ENCODE peak calls at places on chromosome 10, in eight cellular contexts. One of them, this sample, is unnamed.

GRCh38 chr10:102764340-102765257 is 20.9 kb downstream of the WBP1L start:
- DNase-seq in tibial artery: no peak
- DNase-seq in tibial nerve: no peak
- DNase-seq in AG04450: no peak
- DNase-seq in esophagus squamous epithelium: no peak
- DNase-seq in IMR-90: peak
- DNase-seq in HL-60: no peak
- DNase-seq in PC-3: peak
- DNase-seq in this sample: no peak

GRCh38 chr10:91378061-91378460 is 32.1 kb upstream of the HECTD2 start:
- DNase-seq in tibial artery: no peak
- DNase-seq in tibial nerve: no peak
- DNase-seq in AG04450: no peak
- DNase-seq in esophagus squamous epithelium: no peak
- DNase-seq in IMR-90: peak
- DNase-seq in HL-60: no peak
- DNase-seq in PC-3: peak
- DNase-seq in this sample: no peak

GRCh38 chr10:480928-481551 is 208.4 kb downstream of the DIP2C start:
- DNase-seq in tibial artery: no peak
- DNase-seq in tibial nerve: no peak
- DNase-seq in AG04450: no peak
- DNase-seq in esophagus squamous epithelium: no peak
- DNase-seq in IMR-90: peak
- DNase-seq in HL-60: no peak
- DNase-seq in PC-3: no peak
- DNase-seq in this sample: no peak

GRCh38 chr10:119908201-119908600 is 15.7 kb downstream of the SEC23IP start:
- DNase-seq in tibial artery: no peak
- DNase-seq in tibial nerve: no peak
- DNase-seq in AG04450: no peak
- DNase-seq in esophagus squamous epithelium: no peak
- DNase-seq in IMR-90: no peak
- DNase-seq in HL-60: no peak
- DNase-seq in PC-3: no peak
- DNase-seq in this sample: no peak

GRCh38 chr10:47450442-47450841 is 33.5 kb downstream of the ANXA8 start:
- DNase-seq in tibial artery: no peak
- DNase-seq in tibial nerve: no peak
- DNase-seq in AG04450: no peak
- DNase-seq in esophagus squamous epithelium: no peak
- DNase-seq in IMR-90: no peak
- DNase-seq in HL-60: no peak
- DNase-seq in PC-3: no peak
- DNase-seq in this sample: no peak

GRCh38 chr10:3740157-3740871 is 44.7 kb downstream of the KLF6 start:
- DNase-seq in tibial artery: no peak
- DNase-seq in tibial nerve: no peak
- DNase-seq in AG04450: no peak
- DNase-seq in esophagus squamous epithelium: no peak
- DNase-seq in IMR-90: peak
- DNase-seq in HL-60: no peak
- DNase-seq in PC-3: peak
- DNase-seq in this sample: no peak

GRCh38 chr10:100730739-100731602 is 14.4 kb upstream of the PAX2 start:
- DNase-seq in tibial artery: no peak
- DNase-seq in tibial nerve: no peak
- DNase-seq in AG04450: no peak
- DNase-seq in esophagus squamous epithelium: no peak
- DNase-seq in IMR-90: peak
- DNase-seq in HL-60: peak
- DNase-seq in PC-3: no peak
- DNase-seq in this sample: no peak

GRCh38 chr10:116168745-116169144 is 104.3 kb downstream of the GFRA1 start:
- DNase-seq in tibial artery: no peak
- DNase-seq in tibial nerve: no peak
- DNase-seq in AG04450: no peak
- DNase-seq in esophagus squamous epithelium: no peak
- DNase-seq in IMR-90: no peak
- DNase-seq in HL-60: no peak
- DNase-seq in PC-3: no peak
- DNase-seq in this sample: no peak

GRCh38 chr10:111076682-111077661 is at the start of gene ADRA2A:
- DNase-seq in tibial artery: no peak
- DNase-seq in tibial nerve: no peak
- DNase-seq in AG04450: no peak
- DNase-seq in esophagus squamous epithelium: no peak
- DNase-seq in IMR-90: peak
- DNase-seq in HL-60: no peak
- DNase-seq in PC-3: peak
- DNase-seq in this sample: no peak

GRCh38 chr10:126321455-126321854 is 66.8 kb downstream of the ADAM12 start:
- DNase-seq in tibial artery: no peak
- DNase-seq in tibial nerve: no peak
- DNase-seq in AG04450: no peak
- DNase-seq in esophagus squamous epithelium: no peak
- DNase-seq in IMR-90: no peak
- DNase-seq in HL-60: no peak
- DNase-seq in PC-3: no peak
- DNase-seq in this sample: no peak

GRCh38 chr10:80452069-80452468 is 2.0 kb upstream of the TSPAN14 start:
- DNase-seq in tibial artery: no peak
- DNase-seq in tibial nerve: no peak
- DNase-seq in AG04450: no peak
- DNase-seq in esophagus squamous epithelium: no peak
- DNase-seq in IMR-90: no peak
- DNase-seq in HL-60: no peak
- DNase-seq in PC-3: no peak
- DNase-seq in this sample: no peak

GRCh38 chr10:124935946-124936345 is 6.0 kb upstream of the ZRANB1 start:
- DNase-seq in tibial artery: no peak
- DNase-seq in tibial nerve: no peak
- DNase-seq in AG04450: no peak
- DNase-seq in esophagus squamous epithelium: no peak
- DNase-seq in IMR-90: peak
- DNase-seq in HL-60: no peak
- DNase-seq in PC-3: peak
- DNase-seq in this sample: no peak

GRCh38 chr10:3226960-3227724 is 54.6 kb upstream of the PITRM1 start:
- DNase-seq in tibial artery: no peak
- DNase-seq in tibial nerve: no peak
- DNase-seq in AG04450: no peak
- DNase-seq in esophagus squamous epithelium: no peak
- DNase-seq in IMR-90: peak
- DNase-seq in HL-60: no peak
- DNase-seq in PC-3: peak
- DNase-seq in this sample: no peak

GRCh38 chr10:45418859-45419672 is 45.0 kb downstream of the ALOX5 start:
- DNase-seq in tibial artery: peak
- DNase-seq in tibial nerve: peak
- DNase-seq in AG04450: no peak
- DNase-seq in esophagus squamous epithelium: no peak
- DNase-seq in IMR-90: peak
- DNase-seq in HL-60: peak
- DNase-seq in PC-3: no peak
- DNase-seq in this sample: no peak

GRCh38 chr10:28663576-28664368 is 13.5 kb upstream of the BAMBI start:
- DNase-seq in tibial artery: peak
- DNase-seq in tibial nerve: peak
- DNase-seq in AG04450: peak
- DNase-seq in esophagus squamous epithelium: no peak
- DNase-seq in IMR-90: peak
- DNase-seq in HL-60: no peak
- DNase-seq in PC-3: peak
- DNase-seq in this sample: no peak

GRCh38 chr10:52216852-52217251 is 97.2 kb upstream of the DKK1 start:
- DNase-seq in tibial artery: no peak
- DNase-seq in tibial nerve: no peak
- DNase-seq in AG04450: peak
- DNase-seq in esophagus squamous epithelium: no peak
- DNase-seq in IMR-90: peak
- DNase-seq in HL-60: no peak
- DNase-seq in PC-3: peak
- DNase-seq in this sample: no peak

GRCh38 chr10:49760789-49761188 is 1.3 kb downstream of the OGDHL start:
- DNase-seq in tibial artery: no peak
- DNase-seq in tibial nerve: no peak
- DNase-seq in AG04450: no peak
- DNase-seq in esophagus squamous epithelium: no peak
- DNase-seq in IMR-90: no peak
- DNase-seq in HL-60: no peak
- DNase-seq in PC-3: no peak
- DNase-seq in this sample: no peak
- H3K4me3 ChIP-seq in tibial artery: no peak
- H3K4me3 ChIP-seq in tibial nerve: no peak
- H3K4me3 ChIP-seq in AG04450: no peak
- H3K4me3 ChIP-seq in esophagus squamous epithelium: no peak
- H3K4me3 ChIP-seq in IMR-90: no peak
- H3K4me3 ChIP-seq in HL-60: no peak
- H3K4me3 ChIP-seq in PC-3: no peak
- H3K4me3 ChIP-seq in this sample: no peak

GRCh38 chr10:33133557-33133956 is 175.5 kb upstream of the ITGB1 start:
- DNase-seq in tibial artery: no peak
- DNase-seq in tibial nerve: no peak
- DNase-seq in AG04450: no peak
- DNase-seq in esophagus squamous epithelium: no peak
- DNase-seq in IMR-90: no peak
- DNase-seq in HL-60: no peak
- DNase-seq in PC-3: peak
- DNase-seq in this sample: no peak

GRCh38 chr10:33129987-33130386 is 172.0 kb upstream of the ITGB1 start:
- DNase-seq in tibial artery: no peak
- DNase-seq in tibial nerve: no peak
- DNase-seq in AG04450: peak
- DNase-seq in esophagus squamous epithelium: no peak
- DNase-seq in IMR-90: peak
- DNase-seq in HL-60: no peak
- DNase-seq in PC-3: no peak
- DNase-seq in this sample: no peak

GRCh38 chr10:33134011-33134751 is 176.2 kb upstream of the ITGB1 start:
- DNase-seq in tibial artery: peak
- DNase-seq in tibial nerve: no peak
- DNase-seq in AG04450: no peak
- DNase-seq in esophagus squamous epithelium: no peak
- DNase-seq in IMR-90: peak
- DNase-seq in HL-60: no peak
- DNase-seq in PC-3: peak
- DNase-seq in this sample: peak

GRCh38 chr10:33129181-33129928 is 171.3 kb upstream of the ITGB1 start:
- DNase-seq in tibial artery: peak
- DNase-seq in tibial nerve: peak
- DNase-seq in AG04450: peak
- DNase-seq in esophagus squamous epithelium: no peak
- DNase-seq in IMR-90: peak
- DNase-seq in HL-60: no peak
- DNase-seq in PC-3: peak
- DNase-seq in this sample: no peak

DNA sequence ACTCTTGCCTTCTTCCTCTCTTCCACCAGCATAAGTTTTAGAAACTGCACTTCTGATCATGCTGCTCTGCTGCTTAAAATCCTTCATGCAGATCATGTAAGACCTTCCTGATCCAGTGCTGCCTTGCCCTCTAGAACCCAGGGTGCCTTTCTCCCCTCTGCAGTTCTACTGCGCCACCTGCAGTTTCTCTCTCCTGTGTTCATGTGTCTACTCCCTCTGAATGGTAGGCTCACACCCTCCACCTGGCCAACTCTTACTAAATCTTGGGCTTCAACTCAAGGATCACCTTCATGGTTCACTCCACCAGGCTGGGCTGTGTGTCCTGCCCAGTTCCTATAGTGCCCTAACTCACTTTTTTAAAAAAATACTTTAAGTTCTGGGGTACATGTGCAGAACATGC is 174.6 kb upstream of the ITGB1 start:
- DNase-seq in tibial artery: no peak
- DNase-seq in tibial nerve: no peak
- DNase-seq in AG04450: no peak
- DNase-seq in esophagus squamous epithelium: no peak
- DNase-seq in IMR-90: no peak
- DNase-seq in HL-60: no peak
- DNase-seq in PC-3: peak
- DNase-seq in this sample: no peak
- TF ChIP-seq CTCF in tibial artery: no peak
- TF ChIP-seq CTCF in tibial nerve: no peak
- TF ChIP-seq CTCF in AG04450: no peak
- TF ChIP-seq CTCF in esophagus squamous epithelium: peak
- TF ChIP-seq CTCF in IMR-90: no peak
- TF ChIP-seq CTCF in HL-60: no peak
- TF ChIP-seq CTCF in PC-3: no peak
- TF ChIP-seq CTCF in this sample: no peak

GRCh38 chr10:14555806-14556205 is 218.9 kb downstream of the FAM107B start:
- DNase-seq in tibial artery: no peak
- DNase-seq in tibial nerve: no peak
- DNase-seq in AG04450: no peak
- DNase-seq in esophagus squamous epithelium: no peak
- DNase-seq in IMR-90: no peak
- DNase-seq in HL-60: no peak
- DNase-seq in PC-3: no peak
- DNase-seq in this sample: no peak
- H3K27ac ChIP-seq in tibial artery: no peak
- H3K27ac ChIP-seq in tibial nerve: peak
- H3K27ac ChIP-seq in AG04450: no peak
- H3K27ac ChIP-seq in esophagus squamous epithelium: peak
- H3K27ac ChIP-seq in IMR-90: peak
- H3K27ac ChIP-seq in HL-60: peak
- H3K27ac ChIP-seq in PC-3: peak
- H3K27ac ChIP-seq in this sample: peak

GRCh38 chr10:112441520-112441919 is 5.2 kb downstream of the ZDHHC6 start:
- DNase-seq in tibial artery: no peak
- DNase-seq in tibial nerve: no peak
- DNase-seq in AG04450: no peak
- DNase-seq in esophagus squamous epithelium: no peak
- DNase-seq in IMR-90: no peak
- DNase-seq in HL-60: no peak
- DNase-seq in PC-3: no peak
- DNase-seq in this sample: no peak

GRCh38 chr10:112446855-112447691 is at the start of the genes VTI1A and ZDHHC6:
- DNase-seq in tibial artery: peak
- DNase-seq in tibial nerve: peak
- DNase-seq in AG04450: peak
- DNase-seq in esophagus squamous epithelium: peak
- DNase-seq in IMR-90: peak
- DNase-seq in HL-60: peak
- DNase-seq in PC-3: peak
- DNase-seq in this sample: peak

GRCh38 chr10:112446055-112446854 is 459 bp downstream of the ZDHHC6 start:
- DNase-seq in tibial artery: no peak
- DNase-seq in tibial nerve: peak
- DNase-seq in AG04450: no peak
- DNase-seq in esophagus squamous epithelium: no peak
- DNase-seq in IMR-90: peak
- DNase-seq in HL-60: no peak
- DNase-seq in PC-3: no peak
- DNase-seq in this sample: no peak

DNA sequence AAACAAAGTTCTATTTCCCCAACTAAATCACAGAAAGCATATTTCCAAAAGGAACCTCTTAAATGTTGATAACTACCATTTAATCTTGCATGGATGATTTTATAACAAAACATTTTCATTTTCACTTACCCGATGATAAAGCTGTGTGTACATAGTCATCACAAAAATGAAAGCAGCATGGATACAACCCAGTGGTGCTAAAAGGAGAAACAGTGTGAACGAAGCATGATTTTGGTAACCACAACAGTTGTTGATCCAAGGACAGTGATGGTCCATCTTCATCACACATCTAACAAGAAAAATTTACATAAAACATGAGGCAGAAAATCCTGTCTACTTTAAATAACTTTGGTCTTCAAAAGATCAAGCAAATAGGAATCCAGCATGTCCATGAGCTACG is 4.7 kb downstream of the ZDHHC6 start:
- DNase-seq in tibial artery: no peak
- DNase-seq in tibial nerve: no peak
- DNase-seq in AG04450: no peak
- DNase-seq in esophagus squamous epithelium: no peak
- DNase-seq in IMR-90: no peak
- DNase-seq in HL-60: no peak
- DNase-seq in PC-3: no peak
- DNase-seq in this sample: no peak
- H3K4me3 ChIP-seq in tibial artery: no peak
- H3K4me3 ChIP-seq in tibial nerve: no peak
- H3K4me3 ChIP-seq in AG04450: no peak
- H3K4me3 ChIP-seq in esophagus squamous epithelium: no peak
- H3K4me3 ChIP-seq in IMR-90: no peak
- H3K4me3 ChIP-seq in HL-60: no peak
- H3K4me3 ChIP-seq in PC-3: no peak
- H3K4me3 ChIP-seq in this sample: no peak

This sample was measured in thoracic aorta.